ENCODE peak calls at places on chromosomes 4 and X, in nine cellular contexts. E is SJSA1, O is heart right ventricle, U is sigmoid colon, L is RWPE2, W is body of pancreas, R is Panc1, X is aorta, N is fibroblast of lung. J is an unnamed sample. For H3K4me1 and H3K36me3, the result is how much of the 10 kb centered on the place peaks cover.

GRCh38 chrX:152646961-152647360 is 9.3 kb downstream of the GABRQ start:
- DNase-seq in O (no peak), R (no peak), E (no peak), W (no peak), U (no peak), X (no peak), L (no peak), N (no peak), J (no peak)

GRCh38 chr4:1862055-1862911 is 6.3 kb upstream of the LETM1 start:
- DNase-seq in X (no peak), E (no peak), U (no peak), L (no peak), R (no peak), W (no peak), N (no peak), O (no peak), J (no peak)

GRCh38 chr4:76772498-76773106 is 125.3 kb downstream of the SOWAHB start:
- DNase-seq in L (no peak), N (peak), W (no peak), E (no peak), R (no peak), X (no peak), O (no peak), U (no peak), J (no peak)

GRCh38 chr4:3436798-3437581 is 4.8 kb upstream of the HGFAC start:
- DNase-seq in L (peak), U (no peak), W (peak), O (peak), X (peak), N (peak), R (no peak), E (peak), J (no peak)

GRCh38 chr4:146371812-146372211 is 149.9 kb downstream of the SLC10A7 start:
- DNase-seq in N (no peak), E (no peak), X (no peak), W (no peak), U (no peak), L (no peak), O (no peak), R (no peak), J (no peak)

GRCh38 chrX:109635151-109635550 is 10.2 kb upstream of the KCNE5 start:
- DNase-seq in E (no peak), O (no peak), W (no peak), L (no peak), U (no peak), R (peak), X (no peak), N (no peak), J (peak)

GRCh38 chr4:78799551-78800495 is 23.7 kb downstream of the BMP2K start:
- DNase-seq in N (peak), R (no peak), X (no peak), W (no peak), U (no peak), L (no peak), O (no peak), E (no peak), J (no peak)

GRCh38 chr4:14168919-14169318 is 541.4 kb upstream of the BOD1L1 start:
- DNase-seq in O (no peak), U (no peak), L (peak), N (peak), R (peak), E (no peak), X (no peak), W (peak), J (no peak)

GRCh38 chr4:70703695-70704332 is 15.5 kb downstream of the UTP3 start:
- DNase-seq in N (peak), R (no peak), L (no peak), X (no peak), E (no peak), U (no peak), O (no peak), W (no peak), J (peak)

GRCh38 chr4:140176735-140177134 is 22.8 kb upstream of the MAML3 start:
- DNase-seq in N (peak), R (no peak), E (no peak), X (no peak), L (no peak), U (no peak), O (no peak), W (no peak), J (no peak)

GRCh38 chr4:107131295-107131694 is 95.2 kb upstream of the DKK2 start:
- DNase-seq in X (no peak), L (no peak), N (peak), R (no peak), O (no peak), U (no peak), W (no peak), E (no peak), J (no peak)

GRCh38 chr4:86840858-86841257 is 8.3 kb downstream of the SLC10A6 start:
- DNase-seq in U (no peak), E (no peak), O (no peak), R (no peak), X (no peak), W (no peak), N (peak), L (no peak), J (no peak)
- H3K4me1 ChIP-seq in U (under half), E (under half), O (under half), R (under half), X (under half), W (under half), N (under half), L (under half), J (under half)

GRCh38 chrX:66018585-66019309 is 21.1 kb downstream of the VSIG4 start:
- DNase-seq in X (no peak), N (no peak), E (no peak), W (no peak), L (no peak), R (no peak), O (no peak), U (no peak), J (no peak)
- H3K4me3 ChIP-seq in X (no peak), N (no peak), E (no peak), W (no peak), L (no peak), R (no peak), O (peak), U (no peak), J (no peak)

DNA sequence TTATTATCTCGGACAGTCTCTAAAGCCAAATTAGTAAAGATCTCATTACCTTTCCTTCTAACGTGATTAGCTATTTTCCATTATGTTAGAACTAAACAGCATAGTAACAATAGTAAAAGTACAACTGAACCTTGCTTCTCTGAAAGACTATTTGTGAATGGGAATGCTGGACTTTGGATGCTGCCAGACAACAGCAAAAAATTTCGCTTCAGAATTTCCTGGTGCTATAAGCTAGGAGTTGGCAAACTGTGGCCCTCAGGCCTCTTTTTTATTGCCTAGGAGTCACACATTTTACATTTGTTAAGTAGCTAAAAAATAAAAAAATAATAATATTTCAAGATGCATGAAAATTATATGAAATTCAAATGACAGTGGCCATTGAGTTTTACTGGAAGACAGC is 34.8 kb downstream of the RASGEF1B start:
- DNase-seq in R (no peak), E (no peak), U (no peak), L (no peak), X (no peak), W (no peak), N (no peak), O (no peak), J (no peak)
- H3K36me3 ChIP-seq in R (under half), E (under half), U (under half), L (under half), X (under half), W (under half), N (under half), O (under half), J (under half)

DNA sequence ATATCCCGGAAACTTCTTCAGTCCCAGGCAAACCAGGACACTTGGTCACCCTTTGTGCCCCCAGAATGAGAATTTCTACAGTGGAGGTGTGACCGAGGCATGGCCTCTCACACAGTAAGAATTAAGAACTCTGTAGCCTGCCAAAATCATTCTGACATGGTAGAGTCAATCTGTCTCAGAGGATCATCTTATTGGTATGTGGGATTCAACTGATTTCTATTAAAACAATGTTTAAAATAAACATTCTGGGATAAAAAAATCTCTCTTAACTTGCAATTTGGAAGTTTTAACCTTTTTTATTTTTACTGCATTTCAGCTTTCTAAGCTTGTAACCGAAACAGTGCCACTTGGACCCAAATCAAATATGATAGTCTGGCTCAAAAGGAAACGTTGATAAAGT is 165.4 kb upstream of the LDB2 start:
- DNase-seq in X (no peak), U (no peak), R (no peak), E (peak), L (no peak), N (peak), W (no peak), O (no peak), J (no peak)
- H3K4me1 ChIP-seq in X (under half), U (under half), R (under half), E (half or more), L (under half), N (under half), W (under half), O (under half), J (under half)

DNA sequence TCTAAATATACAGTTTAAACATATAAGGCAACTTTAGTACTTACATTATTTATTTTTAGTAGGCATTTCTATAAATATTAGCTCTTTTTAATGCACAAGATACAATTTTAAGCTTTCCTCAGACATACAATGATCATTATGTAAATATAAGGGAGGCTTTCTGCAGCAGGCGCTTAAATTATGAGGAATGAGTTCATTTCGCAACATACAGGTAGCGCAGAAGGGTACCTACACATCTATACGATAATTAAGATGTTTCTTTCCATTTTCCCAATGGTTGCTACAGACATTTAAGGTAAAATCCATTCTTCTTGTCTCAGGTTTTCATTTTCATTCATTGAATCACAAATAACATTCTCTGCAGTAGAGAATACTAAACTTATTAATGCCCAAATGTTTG is 1.2 kb downstream of the AASDH start:
- DNase-seq in W (no peak), U (no peak), N (no peak), X (no peak), E (no peak), O (no peak), R (no peak), L (no peak), J (no peak)
- H3K4me3 ChIP-seq in W (no peak), U (peak), N (peak), X (no peak), E (no peak), O (peak), R (peak), L (peak), J (peak)

GRCh38 chr4:31328921-31329320 is 608.8 kb downstream of the PCDH7 start:
- DNase-seq in O (no peak), X (no peak), L (no peak), E (no peak), N (no peak), W (no peak), U (no peak), R (no peak), J (no peak)

GRCh38 chr4:31334086-31334910 is 614.1 kb downstream of the PCDH7 start:
- DNase-seq in L (no peak), N (no peak), U (no peak), R (no peak), X (no peak), O (no peak), E (no peak), W (no peak), J (no peak)
- H3K36me3 ChIP-seq in L (under half), N (under half), U (under half), R (under half), X (under half), O (under half), E (under half), W (under half), J (under half)

GRCh38 chrX:31215277-31215815 is 143.5 kb upstream of the FTHL17 start:
- DNase-seq in U (no peak), W (no peak), O (no peak), L (no peak), N (no peak), E (no peak), X (no peak), R (no peak), J (no peak)

GRCh38 chrX:31213941-31214340 is 142.1 kb upstream of the FTHL17 start:
- DNase-seq in X (no peak), R (no peak), N (no peak), L (no peak), E (no peak), U (no peak), O (no peak), W (peak), J (peak)

GRCh38 chrX:31209005-31209612 is 137.3 kb upstream of the FTHL17 start:
- DNase-seq in O (no peak), W (no peak), U (no peak), R (no peak), L (no peak), N (peak), X (no peak), E (no peak), J (peak)

GRCh38 chrX:31217111-31217510 is 145.3 kb upstream of the FTHL17 start:
- DNase-seq in E (no peak), R (no peak), N (no peak), L (no peak), O (no peak), X (no peak), W (no peak), U (no peak), J (no peak)

DNA sequence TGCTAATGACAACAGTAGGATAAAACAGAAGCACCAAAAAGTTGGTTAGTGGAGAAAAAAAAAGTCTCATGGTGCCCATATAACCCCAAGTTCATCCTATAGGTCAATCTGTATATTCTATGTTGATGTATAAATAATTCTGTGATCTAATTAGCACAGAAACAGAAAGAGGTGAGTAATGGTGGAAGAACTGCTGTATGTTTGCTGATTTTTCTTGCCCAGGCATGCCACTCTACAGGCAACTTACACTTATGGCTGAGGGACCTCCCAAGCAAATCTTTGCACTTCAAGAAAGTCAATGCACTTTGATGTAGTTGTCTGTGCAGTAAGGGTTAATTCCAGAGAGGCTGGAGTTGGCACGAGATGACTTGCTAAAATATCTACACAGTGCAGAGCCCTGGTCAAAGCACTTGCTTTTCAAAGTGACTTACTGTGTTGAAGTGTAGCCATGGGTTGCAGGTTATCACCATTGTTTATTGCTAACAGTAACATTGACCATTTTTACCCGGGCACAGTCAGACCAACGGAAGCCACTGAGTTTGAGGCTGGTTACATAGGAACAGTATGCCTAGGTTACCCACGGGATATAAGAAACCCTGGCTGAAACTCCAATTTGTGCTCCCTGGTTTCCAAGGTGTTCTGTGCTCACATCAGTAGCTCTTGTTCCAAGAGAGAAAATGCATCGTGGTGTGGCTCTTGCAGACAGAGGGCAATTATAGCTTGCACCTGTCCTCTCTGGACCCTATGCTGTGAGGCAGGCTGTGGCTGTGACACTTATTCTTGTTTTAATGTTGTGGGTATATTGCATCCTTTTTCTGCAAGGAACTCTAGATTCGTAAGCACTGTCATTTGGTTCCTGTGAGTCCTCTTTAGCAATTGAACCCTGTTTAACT is 141.3 kb upstream of the FTHL17 start:
- DNase-seq in N (no peak), X (no peak), O (no peak), L (no peak), R (no peak), E (no peak), W (no peak), U (no peak), J (no peak)
- H3K4me1 ChIP-seq in N (under half), X (under half), O (under half), L (under half), R (under half), E (under half), W (under half), U (under half), J (under half)

GRCh38 chr4:114601304-114602052 is 2.9 kb downstream of the UGT8 start:
- DNase-seq in O (no peak), W (no peak), R (no peak), X (no peak), E (no peak), L (no peak), U (no peak), N (no peak), J (no peak)
- H3K4me3 ChIP-seq in O (no peak), W (no peak), R (no peak), X (no peak), E (no peak), L (no peak), U (no peak), N (no peak), J (no peak)

DNA sequence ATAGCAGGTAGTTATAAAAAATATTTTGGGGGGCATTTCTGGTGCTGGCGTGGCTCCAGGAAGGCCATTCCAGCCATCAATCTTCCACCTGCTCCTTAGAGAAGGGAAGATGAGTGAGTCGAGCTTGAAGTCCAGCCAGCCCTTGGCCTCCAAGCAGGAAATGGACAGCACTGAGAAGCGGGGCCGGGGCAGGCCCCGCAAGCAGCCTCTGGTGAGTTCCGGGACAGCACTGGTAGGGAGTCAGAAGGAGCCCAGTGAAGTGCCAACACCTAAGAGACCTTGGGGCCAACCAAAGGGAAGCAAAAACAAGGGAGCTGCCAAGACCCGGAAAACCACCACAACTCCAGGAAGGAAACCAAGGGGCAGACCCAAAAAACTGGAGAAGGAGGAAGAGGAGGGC is 29.2 kb upstream of the COX18 start:
- DNase-seq in U (no peak), N (no peak), R (no peak), W (no peak), O (no peak), E (no peak), L (no peak), X (no peak), J (no peak)
- H3K36me3 ChIP-seq in U (under half), N (under half), R (under half), W (under half), O (half or more), E (half or more), L (half or more), X (under half), J (under half)

J was measured in HAP-1.